ENCODE peak calls at places on chromosomes 6 and 20, in eight cellular contexts. One of them, this sample, is unnamed.

GRCh38 chr6:149025061-149025460 is 278.2 kb downstream of the UST start:
- DNase-seq in endothelial cell: no peak
- DNase-seq in Jurkat, Clone E6-1: no peak
- DNase-seq in GM12865: no peak
- DNase-seq in left cardiac atrium: no peak
- DNase-seq in activated T-cell treated with anti-CD3 and anti-CD28 coated beads for 1 hour: no peak
- DNase-seq in body of pancreas: no peak
- DNase-seq in AG04450: no peak
- DNase-seq in this sample: no peak

GRCh38 chr6:14656676-14657075 is 539.1 kb downstream of the CD83 start:
- DNase-seq in AG04450: no peak
- DNase-seq in endothelial cell: no peak
- DNase-seq in left cardiac atrium: no peak
- DNase-seq in Jurkat, Clone E6-1: no peak
- DNase-seq in body of pancreas: no peak
- DNase-seq in activated T-cell treated with anti-CD3 and anti-CD28 coated beads for 1 hour: no peak
- DNase-seq in GM12865: no peak
- DNase-seq in this sample: no peak

GRCh38 chr20:13205402-13205801 is 15.7 kb upstream of the ISM1 start:
- DNase-seq in AG04450: no peak
- DNase-seq in left cardiac atrium: no peak
- DNase-seq in body of pancreas: no peak
- DNase-seq in Jurkat, Clone E6-1: peak; percentile 31
- DNase-seq in activated T-cell treated with anti-CD3 and anti-CD28 coated beads for 1 hour: no peak
- DNase-seq in endothelial cell: no peak
- DNase-seq in GM12865: no peak
- DNase-seq in this sample: no peak

GRCh38 chr20:34977365-34978091 is 21.9 kb downstream of the MYH7B start:
- DNase-seq in endothelial cell: no peak
- DNase-seq in activated T-cell treated with anti-CD3 and anti-CD28 coated beads for 1 hour: no peak
- DNase-seq in body of pancreas: no peak
- DNase-seq in Jurkat, Clone E6-1: no peak
- DNase-seq in AG04450: no peak
- DNase-seq in GM12865: no peak
- DNase-seq in left cardiac atrium: peak; percentile 58
- DNase-seq in this sample: no peak

GRCh38 chr20:50859161-50859560 is 64.3 kb downstream of the BCAS4 start:
- DNase-seq in GM12865: no peak
- DNase-seq in endothelial cell: no peak
- DNase-seq in body of pancreas: no peak
- DNase-seq in activated T-cell treated with anti-CD3 and anti-CD28 coated beads for 1 hour: no peak
- DNase-seq in AG04450: no peak
- DNase-seq in left cardiac atrium: no peak
- DNase-seq in Jurkat, Clone E6-1: no peak
- DNase-seq in this sample: no peak

GRCh38 chr6:156013155-156013554 is 557.5 kb upstream of the NOX3 start:
- DNase-seq in body of pancreas: no peak
- DNase-seq in left cardiac atrium: no peak
- DNase-seq in activated T-cell treated with anti-CD3 and anti-CD28 coated beads for 1 hour: no peak
- DNase-seq in Jurkat, Clone E6-1: no peak
- DNase-seq in AG04450: no peak
- DNase-seq in GM12865: no peak
- DNase-seq in endothelial cell: no peak
- DNase-seq in this sample: no peak

GRCh38 chr6:17167327-17167979 is 65.6 kb downstream of the STMND1 start:
- DNase-seq in left cardiac atrium: peak; percentile 45
- DNase-seq in AG04450: no peak
- DNase-seq in endothelial cell: peak; percentile 60
- DNase-seq in Jurkat, Clone E6-1: peak; percentile 3
- DNase-seq in GM12865: peak; percentile 3
- DNase-seq in body of pancreas: peak; percentile 77
- DNase-seq in activated T-cell treated with anti-CD3 and anti-CD28 coated beads for 1 hour: no peak
- DNase-seq in this sample: no peak

GRCh38 chr6:89069536-89070163 is 10.9 kb upstream of the PNRC1 start:
- DNase-seq in Jurkat, Clone E6-1: no peak
- DNase-seq in endothelial cell: no peak
- DNase-seq in left cardiac atrium: no peak
- DNase-seq in GM12865: no peak
- DNase-seq in activated T-cell treated with anti-CD3 and anti-CD28 coated beads for 1 hour: no peak
- DNase-seq in AG04450: no peak
- DNase-seq in body of pancreas: no peak
- DNase-seq in this sample: no peak

GRCh38 chr6:150088481-150089154 is 19.7 kb upstream of the ULBP3 start:
- DNase-seq in activated T-cell treated with anti-CD3 and anti-CD28 coated beads for 1 hour: no peak
- DNase-seq in GM12865: no peak
- DNase-seq in Jurkat, Clone E6-1: no peak
- DNase-seq in left cardiac atrium: no peak
- DNase-seq in endothelial cell: no peak
- DNase-seq in AG04450: no peak
- DNase-seq in body of pancreas: no peak
- DNase-seq in this sample: no peak

GRCh38 chr6:6497976-6498375 is 90.5 kb upstream of the LY86 start:
- DNase-seq in endothelial cell: no peak
- DNase-seq in AG04450: no peak
- DNase-seq in activated T-cell treated with anti-CD3 and anti-CD28 coated beads for 1 hour: no peak
- DNase-seq in body of pancreas: no peak
- DNase-seq in left cardiac atrium: no peak
- DNase-seq in Jurkat, Clone E6-1: no peak
- DNase-seq in GM12865: no peak
- DNase-seq in this sample: no peak

GRCh38 chr6:158780963-158781691 is 38.0 kb downstream of the EZR start:
- DNase-seq in endothelial cell: no peak
- DNase-seq in activated T-cell treated with anti-CD3 and anti-CD28 coated beads for 1 hour: no peak
- DNase-seq in GM12865: no peak
- DNase-seq in body of pancreas: peak; percentile 92
- DNase-seq in left cardiac atrium: no peak
- DNase-seq in AG04450: no peak
- DNase-seq in Jurkat, Clone E6-1: no peak
- DNase-seq in this sample: no peak